ENCODE peak calls at places on chromosomes 1 and 21, in six cellular contexts. L is K562, D is HL-60, B is HepG2, A is GM12878, J is SK-N-SH. N is an unnamed sample.

GRCh38 chr1:17672226-17672625 is 82.9 kb upstream of the ACTL8 start:
- DNase-seq in L (no peak), D (no peak), B (no peak), A (no peak), J (peak), N (no peak)

GRCh38 chr1:230891413-230891812 is 23.1 kb upstream of the C1orf198 start:
- DNase-seq in L (no peak), D (no peak), B (no peak), A (no peak), J (no peak), N (no peak)

GRCh38 chr21:38839683-38840286 is 34.1 kb downstream of the ETS2 start:
- DNase-seq in L (no peak), D (no peak), B (no peak), A (no peak), J (no peak), N (no peak)

GRCh38 chr1:214880956-214881355 is 201.6 kb upstream of the KCNK2 start:
- DNase-seq in L (no peak), D (no peak), B (no peak), A (no peak), J (no peak), N (no peak)

GRCh38 chr21:15809065-15809464 is 79.3 kb downstream of the USP25 start:
- DNase-seq in L (no peak), D (no peak), B (no peak), A (no peak), J (no peak), N (no peak)

GRCh38 chr1:162892916-162893714 is 32.1 kb upstream of the CCDC190 start:
- DNase-seq in L (no peak), D (peak), B (peak), A (no peak), J (no peak), N (no peak)

GRCh38 chr21:36077758-36078157 is 7.9 kb downstream of the CBR1 start:
- DNase-seq in L (peak), D (no peak), B (no peak), A (no peak), J (no peak), N (no peak)

GRCh38 chr1:245168090-245168489 is 13.3 kb downstream of the KIF26B start:
- DNase-seq in L (no peak), D (peak), B (no peak), A (no peak), J (no peak), N (no peak)

GRCh38 chr1:227245613-227246320 is 72.5 kb downstream of the CDC42BPA start:
- DNase-seq in L (no peak), D (no peak), B (no peak), A (no peak), J (no peak), N (no peak)

GRCh38 chr1:98921817-98922216 is 82.8 kb downstream of the PLPPR5 start:
- DNase-seq in L (no peak), D (no peak), B (no peak), A (no peak), J (no peak), N (no peak)

GRCh38 chr1:58929667-58930325 is 145.9 kb upstream of the JUN start:
- DNase-seq in L (peak), D (no peak), B (no peak), A (no peak), J (no peak), N (no peak)

GRCh38 chr1:60130703-60131102 is 57.1 kb upstream of the C1orf87 start:
- DNase-seq in L (no peak), D (no peak), B (no peak), A (no peak), J (no peak), N (no peak)

GRCh38 chr1:43512133-43512532 is 18.6 kb upstream of the PTPRF start:
- DNase-seq in L (no peak), D (no peak), B (no peak), A (no peak), J (no peak), N (no peak)

GRCh38 chr1:211705439-211706205 is 30.2 kb upstream of the NEK2 start:
- DNase-seq in L (no peak), D (no peak), B (no peak), A (no peak), J (no peak), N (no peak)

GRCh38 chr1:175218132-175218531 is 25.6 kb upstream of the KIAA0040 start:
- DNase-seq in L (no peak), D (no peak), B (no peak), A (no peak), J (no peak), N (no peak)

GRCh38 chr1:238476881-238477280 is 586.2 kb upstream of the ZP4 start:
- DNase-seq in L (no peak), D (no peak), B (no peak), A (no peak), J (no peak), N (no peak)

GRCh38 chr21:43731891-43732711 is 13.2 kb downstream of the PDXK start:
- DNase-seq in L (no peak), D (no peak), B (no peak), A (no peak), J (no peak), N (no peak)

GRCh38 chr21:40120944-40121575 is 253.8 kb downstream of the PCP4 start:
- DNase-seq in L (peak), D (no peak), B (peak), A (no peak), J (peak), N (no peak)

GRCh38 chr1:93805027-93805426 is 74.0 kb downstream of the DNTTIP2 start:
- DNase-seq in L (no peak), D (no peak), B (no peak), A (no peak), J (no peak), N (no peak)

GRCh38 chr1:159854693-159855192 is 7.7 kb downstream of the VSIG8 start:
- DNase-seq in L (no peak), D (peak), B (peak), A (no peak), J (peak), N (no peak)

GRCh38 chr1:184160942-184161698 is 109.6 kb downstream of the TSEN15 start:
- DNase-seq in L (no peak), D (no peak), B (no peak), A (peak), J (peak), N (no peak)

GRCh38 chr1:116119876-116120275 is 8.7 kb downstream of the MAB21L3 start:
- DNase-seq in L (no peak), D (no peak), B (no peak), A (no peak), J (no peak), N (no peak)

DNA sequence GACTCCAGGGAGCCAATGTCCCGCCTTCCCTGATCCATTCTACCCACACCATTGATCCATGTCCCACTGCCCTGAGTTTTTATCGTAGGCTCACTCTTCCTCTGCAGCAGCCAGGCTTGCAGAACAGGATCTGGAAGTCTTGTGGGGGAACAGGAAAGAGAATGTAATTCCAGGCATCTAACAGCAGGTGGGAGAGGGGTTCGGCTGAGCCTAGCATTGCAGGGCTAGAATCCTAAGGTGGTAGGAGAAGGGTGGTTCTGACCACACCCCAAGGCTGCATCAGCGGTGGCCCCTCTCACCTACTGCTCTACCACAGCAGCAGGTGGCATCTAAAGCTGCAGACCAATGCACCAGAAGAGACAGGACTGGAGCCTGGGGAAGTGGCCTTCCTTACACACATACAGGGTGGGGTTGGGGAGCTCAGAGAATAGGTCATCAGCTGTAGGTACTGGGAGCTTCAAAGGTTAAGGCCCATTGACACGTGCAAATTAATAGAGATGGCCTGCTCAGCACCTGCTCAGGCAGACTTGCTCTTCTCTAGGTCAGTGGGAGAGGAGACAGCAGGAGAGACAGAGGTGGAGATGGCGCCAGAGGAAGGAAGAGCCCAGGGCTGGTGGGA is 20.5 kb downstream of the KNCN start:
- DNase-seq in L (no peak), D (no peak), B (no peak), A (no peak), J (no peak), N (no peak)
- TF ChIP-seq GABPA in L (no peak), D (no peak), B (no peak), A (no peak), J (no peak), N (no peak)

GRCh38 chr1:191155178-191155577 is 677.5 kb upstream of the BRINP3 start:
- DNase-seq in L (no peak), D (no peak), B (no peak), A (no peak), J (no peak), N (no peak)
- TF ChIP-seq GABPA in L (no peak), D (no peak), B (no peak), A (no peak), J (no peak), N (no peak)

GRCh38 chr1:206709322-206709721 is 24.6 kb downstream of the MAPKAPK2 start:
- DNase-seq in L (no peak), D (no peak), B (no peak), A (no peak), J (no peak), N (no peak)
- TF ChIP-seq GABPA in L (no peak), D (no peak), B (no peak), A (no peak), J (no peak), N (no peak)

DNA sequence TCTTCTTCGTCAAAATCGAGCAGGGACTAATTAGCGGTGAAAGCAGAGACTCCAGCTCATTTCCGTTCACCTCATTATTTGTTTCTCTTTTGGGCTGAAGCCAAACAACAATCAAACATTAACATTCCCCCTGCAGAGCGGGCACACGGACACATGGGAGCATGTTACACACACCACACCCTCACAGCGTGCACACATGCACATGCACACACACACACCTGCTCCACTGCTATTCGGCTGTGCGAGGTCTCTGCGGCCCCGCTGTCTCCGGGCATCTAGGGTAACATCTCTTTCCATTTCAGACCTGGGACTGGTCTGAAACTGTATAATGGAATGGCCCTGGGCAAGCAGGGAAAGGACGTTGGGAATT is 58.4 kb upstream of the LRRC8D start:
- DNase-seq in L (no peak), D (no peak), B (no peak), A (no peak), J (no peak), N (peak)
- TF ChIP-seq GABPA in L (no peak), D (no peak), B (no peak), A (no peak), J (no peak), N (no peak)

GRCh38 chr1:89525169-89525855 is 683 bp downstream of the LRRC8B start:
- DNase-seq in L (peak), D (peak), B (peak), A (peak), J (peak), N (no peak)

GRCh38 chr1:89527256-89527655 is 2.6 kb downstream of the LRRC8B start:
- DNase-seq in L (no peak), D (no peak), B (no peak), A (no peak), J (no peak), N (no peak)

GRCh38 chr1:89527750-89528381 is 3.2 kb downstream of the LRRC8B start:
- DNase-seq in L (no peak), D (no peak), B (no peak), A (no peak), J (no peak), N (no peak)

GRCh38 chr1:89523597-89524368 is 846 bp upstream of the LRRC8B start:
- DNase-seq in L (peak), D (peak), B (peak), A (no peak), J (peak), N (no peak)

DNA sequence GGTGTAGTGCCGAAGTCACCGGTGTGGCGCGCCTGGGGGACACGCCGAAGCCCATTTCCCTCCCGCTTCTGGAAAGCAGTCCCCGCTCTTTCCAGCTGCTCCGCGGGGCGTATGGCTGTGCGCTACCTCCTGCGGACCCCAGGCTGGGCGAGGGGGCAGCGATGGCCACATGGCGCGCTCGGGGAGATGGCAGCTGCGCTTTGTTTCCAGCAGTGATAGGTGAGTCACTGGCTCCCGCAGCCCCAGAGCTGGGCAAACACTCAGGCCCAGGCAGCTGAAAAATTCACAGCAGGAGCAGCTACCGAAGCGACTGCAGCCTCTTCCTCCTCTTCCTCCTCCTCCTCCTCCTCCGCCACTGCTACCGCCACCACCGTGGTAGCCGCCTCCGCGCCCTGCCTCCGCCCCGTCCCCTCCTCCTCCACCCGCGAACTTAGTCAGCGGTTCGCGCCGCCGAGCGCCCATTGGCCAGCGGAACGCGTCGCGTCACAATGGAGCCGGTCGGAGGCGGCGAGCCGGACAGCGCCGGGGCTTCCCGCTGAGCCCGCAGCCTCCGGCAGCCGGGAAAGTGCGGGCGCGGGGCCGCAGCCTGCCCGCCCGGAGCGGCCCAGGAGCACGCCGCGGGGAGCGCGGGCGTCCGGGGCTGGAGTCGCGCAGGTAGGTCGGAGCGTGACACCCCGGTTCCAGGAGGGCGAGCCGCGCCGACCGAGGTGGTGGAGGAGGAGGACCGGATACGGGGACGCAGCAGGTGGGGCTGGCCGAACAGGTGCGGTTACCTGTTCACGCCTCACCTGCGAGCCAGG is at the start of gene LRRC8B:
- DNase-seq in L (peak), D (peak), B (peak), A (peak), J (peak), N (peak)
- TF ChIP-seq GABPA in L (peak), D (peak), B (no peak), A (no peak), J (no peak), N (no peak)

GRCh38 chr1:11156958-11157357 is 32.2 kb upstream of the ANGPTL7 start:
- DNase-seq in L (no peak), D (no peak), B (no peak), A (no peak), J (no peak), N (no peak)
- TF ChIP-seq GABPA in L (no peak), D (no peak), B (no peak), A (no peak), J (no peak), N (no peak)

GRCh38 chr1:2379733-2380404 is 11.5 kb downstream of the MORN1 start:
- DNase-seq in L (no peak), D (no peak), B (no peak), A (no peak), J (no peak), N (no peak)

GRCh38 chr1:2378956-2379732 is 12.2 kb downstream of the MORN1 start:
- DNase-seq in L (no peak), D (no peak), B (no peak), A (no peak), J (no peak), N (no peak)

GRCh38 chr1:2382621-2383361 is 8.6 kb downstream of the MORN1 start:
- DNase-seq in L (peak), D (no peak), B (peak), A (no peak), J (peak), N (no peak)

GRCh38 chr1:2381741-2382620 is 9.4 kb downstream of the MORN1 start:
- DNase-seq in L (peak), D (peak), B (peak), A (no peak), J (peak), N (peak)

GRCh38 chr1:2380816-2381591 is 10.3 kb downstream of the MORN1 start:
- DNase-seq in L (no peak), D (no peak), B (no peak), A (no peak), J (no peak), N (no peak)
- TF ChIP-seq GABPA in L (no peak), D (no peak), B (no peak), A (no peak), J (no peak), N (no peak)

GRCh38 chr1:165570078-165570477 is 26.3 kb downstream of the LRRC52 start:
- DNase-seq in L (no peak), D (no peak), B (no peak), A (no peak), J (no peak), N (no peak)
- TF ChIP-seq GABPA in L (no peak), D (no peak), B (no peak), A (no peak), J (no peak), N (no peak)

DNA sequence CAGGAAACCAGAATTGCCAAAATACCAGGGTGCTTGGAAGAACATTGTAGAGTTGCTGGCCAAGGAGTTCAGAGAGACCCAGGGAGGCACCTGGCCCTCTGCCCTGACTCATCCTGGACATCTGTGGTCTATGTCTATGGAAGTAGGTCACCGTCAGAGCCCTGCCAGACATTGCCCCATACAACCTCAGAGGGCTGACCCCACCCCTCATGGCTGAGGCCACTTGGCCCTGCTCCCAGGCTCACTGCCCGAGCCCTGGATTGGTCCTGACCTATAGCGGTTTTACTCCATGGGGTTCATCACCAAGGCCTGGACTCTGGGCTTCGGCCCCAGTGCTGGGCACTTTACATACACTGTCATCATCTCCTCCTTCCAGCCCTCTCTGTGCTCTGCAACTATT is 233.1 kb downstream of the PTPRU start:
- DNase-seq in L (no peak), D (no peak), B (peak), A (no peak), J (peak), N (no peak)
- TF ChIP-seq GABPA in L (no peak), D (no peak), B (no peak), A (no peak), J (no peak), N (no peak)

GRCh38 chr1:11025618-11026017 is 13.2 kb downstream of the TARDBP start:
- DNase-seq in L (no peak), D (no peak), B (no peak), A (no peak), J (no peak), N (no peak)
- TF ChIP-seq GABPA in L (no peak), D (no peak), B (no peak), A (no peak), J (no peak), N (no peak)

N was measured in H1.